ENCODE peak calls at places on chromosomes 11 and 22, in six cellular contexts. One of them, this sample, is unnamed.

GRCh38 chr22:31291403-31291715 is 929 bp downstream of the PIK3IP1 start:
- DNase-seq in RWPE2: no peak
- DNase-seq in AG10803: no peak
- DNase-seq in A549: no peak
- DNase-seq in IMR-90: no peak
- DNase-seq in cardiac muscle cell: no peak
- DNase-seq in this sample: no peak

GRCh38 chr11:82939456-82939855 is 37.9 kb downstream of the DDIAS start:
- DNase-seq in IMR-90: no peak
- DNase-seq in A549: no peak
- DNase-seq in RWPE2: no peak
- DNase-seq in AG10803: no peak
- DNase-seq in cardiac muscle cell: no peak
- DNase-seq in this sample: no peak

GRCh38 chr22:45657701-45658100 is 13.9 kb upstream of the ATXN10 start:
- DNase-seq in RWPE2: no peak
- DNase-seq in A549: no peak
- DNase-seq in IMR-90: no peak
- DNase-seq in AG10803: no peak
- DNase-seq in cardiac muscle cell: no peak
- DNase-seq in this sample: no peak

GRCh38 chr22:17109113-17109865 is 11.9 kb downstream of the TMEM121B start:
- DNase-seq in IMR-90: no peak
- DNase-seq in AG10803: no peak
- DNase-seq in cardiac muscle cell: no peak
- DNase-seq in RWPE2: no peak
- DNase-seq in A549: no peak
- DNase-seq in this sample: no peak

GRCh38 chr22:40525250-40525884 is 111.2 kb downstream of the MRTFA start:
- DNase-seq in AG10803: peak; percentile 40
- DNase-seq in IMR-90: peak; percentile 46
- DNase-seq in RWPE2: no peak
- DNase-seq in A549: peak; percentile 65
- DNase-seq in cardiac muscle cell: peak; percentile 74
- DNase-seq in this sample: no peak

GRCh38 chr11:31366795-31367194 is 2.7 kb downstream of the DCDC1 start:
- DNase-seq in RWPE2: no peak
- DNase-seq in cardiac muscle cell: no peak
- DNase-seq in A549: no peak
- DNase-seq in IMR-90: no peak
- DNase-seq in AG10803: no peak
- DNase-seq in this sample: no peak

GRCh38 chr11:122167100-122167499 is 51.1 kb upstream of the BLID start:
- DNase-seq in A549: no peak
- DNase-seq in IMR-90: peak; percentile 85
- DNase-seq in cardiac muscle cell: peak; percentile 86
- DNase-seq in RWPE2: no peak
- DNase-seq in AG10803: peak; percentile 92
- DNase-seq in this sample: peak; percentile 47

GRCh38 chr11:46102843-46103242 is 18.4 kb downstream of the PHF21A start:
- DNase-seq in IMR-90: no peak
- DNase-seq in AG10803: no peak
- DNase-seq in A549: no peak
- DNase-seq in cardiac muscle cell: no peak
- DNase-seq in RWPE2: no peak
- DNase-seq in this sample: no peak

GRCh38 chr11:62770778-62771143 is 435 bp upstream of the TAF6L start:
- DNase-seq in cardiac muscle cell: no peak
- DNase-seq in IMR-90: no peak
- DNase-seq in AG10803: peak; percentile 16
- DNase-seq in RWPE2: no peak
- DNase-seq in A549: no peak
- DNase-seq in this sample: no peak

GRCh38 chr11:32213223-32213622 is 122.3 kb downstream of the RCN1 start:
- DNase-seq in IMR-90: peak; percentile 74
- DNase-seq in AG10803: peak; percentile 73
- DNase-seq in A549: peak; percentile 41
- DNase-seq in cardiac muscle cell: peak; percentile 76
- DNase-seq in RWPE2: no peak
- DNase-seq in this sample: peak; percentile 61

GRCh38 chr11:103985041-103985440 is 51.4 kb upstream of the DDI1 start:
- DNase-seq in A549: no peak
- DNase-seq in AG10803: no peak
- DNase-seq in cardiac muscle cell: no peak
- DNase-seq in IMR-90: no peak
- DNase-seq in RWPE2: no peak
- DNase-seq in this sample: no peak

GRCh38 chr11:3001496-3001895 is 9.4 kb upstream of the NAP1L4 start:
- DNase-seq in AG10803: no peak
- DNase-seq in IMR-90: no peak
- DNase-seq in cardiac muscle cell: no peak
- DNase-seq in RWPE2: no peak
- DNase-seq in A549: no peak
- DNase-seq in this sample: no peak

GRCh38 chr11:126647735-126648134 is 292.2 kb downstream of the ST3GAL4 start:
- DNase-seq in cardiac muscle cell: peak; percentile 49
- DNase-seq in IMR-90: peak; percentile 87
- DNase-seq in A549: peak; percentile 62
- DNase-seq in AG10803: peak; percentile 83
- DNase-seq in RWPE2: no peak
- DNase-seq in this sample: peak; percentile 44

GRCh38 chr22:20237480-20238440 is 30.4 kb downstream of the RTN4R start:
- DNase-seq in IMR-90: no peak
- DNase-seq in A549: no peak
- DNase-seq in AG10803: no peak
- DNase-seq in RWPE2: no peak
- DNase-seq in cardiac muscle cell: no peak
- DNase-seq in this sample: no peak

GRCh38 chr11:94034207-94034606 is 13.1 kb downstream of the HEPHL1 start:
- DNase-seq in IMR-90: no peak
- DNase-seq in A549: no peak
- DNase-seq in RWPE2: no peak
- DNase-seq in cardiac muscle cell: no peak
- DNase-seq in AG10803: no peak
- DNase-seq in this sample: no peak

GRCh38 chr22:39125622-39126021 is 26.9 kb downstream of the CBX7 start:
- DNase-seq in A549: no peak
- DNase-seq in RWPE2: no peak
- DNase-seq in IMR-90: no peak
- DNase-seq in AG10803: no peak
- DNase-seq in cardiac muscle cell: no peak
- DNase-seq in this sample: no peak

GRCh38 chr11:75773595-75774353 is 5.2 kb downstream of the DGAT2 start:
- DNase-seq in AG10803: no peak
- DNase-seq in cardiac muscle cell: no peak
- DNase-seq in A549: no peak
- DNase-seq in IMR-90: no peak
- DNase-seq in RWPE2: peak; percentile 8
- DNase-seq in this sample: no peak
- TF ChIP-seq CTCF in AG10803: no peak
- TF ChIP-seq CTCF in cardiac muscle cell: no peak
- TF ChIP-seq CTCF in A549: no peak
- TF ChIP-seq CTCF in IMR-90: no peak
- TF ChIP-seq CTCF in RWPE2: no peak
- TF ChIP-seq CTCF in this sample: no peak

GRCh38 chr11:76785513-76785912 is 2.4 kb downstream of the TSKU start:
- DNase-seq in AG10803: no peak
- DNase-seq in IMR-90: no peak
- DNase-seq in RWPE2: no peak
- DNase-seq in A549: peak; percentile 56
- DNase-seq in cardiac muscle cell: no peak
- DNase-seq in this sample: no peak
- H3K4me3 ChIP-seq in AG10803: no peak overlapping the region
- H3K4me3 ChIP-seq in IMR-90: no peak overlapping the region
- H3K4me3 ChIP-seq in RWPE2: no peak overlapping the region
- H3K4me3 ChIP-seq in A549: peak overlapping the region; percentile 71
- H3K4me3 ChIP-seq in cardiac muscle cell: no peak overlapping the region
- H3K4me3 ChIP-seq in this sample: peak overlapping the region; percentile 98

GRCh38 chr11:112797653-112798293 is 163.4 kb upstream of the NCAM1 start:
- DNase-seq in cardiac muscle cell: peak; percentile 69
- DNase-seq in AG10803: peak; percentile 20
- DNase-seq in IMR-90: no peak
- DNase-seq in RWPE2: no peak
- DNase-seq in A549: peak; percentile 12
- DNase-seq in this sample: no peak
- TF ChIP-seq CTCF in cardiac muscle cell: peak; percentile 78
- TF ChIP-seq CTCF in AG10803: peak; percentile 50
- TF ChIP-seq CTCF in IMR-90: peak; percentile 4
- TF ChIP-seq CTCF in RWPE2: peak; percentile 15
- TF ChIP-seq CTCF in A549: no peak
- TF ChIP-seq CTCF in this sample: no peak

GRCh38 chr11:63889344-63889743 is 27.6 kb downstream of the RCOR2 start:
- DNase-seq in IMR-90: no peak
- DNase-seq in AG10803: no peak
- DNase-seq in cardiac muscle cell: no peak
- DNase-seq in A549: no peak
- DNase-seq in RWPE2: no peak
- DNase-seq in this sample: no peak
- H3K4me3 ChIP-seq in IMR-90: no peak overlapping the region
- H3K4me3 ChIP-seq in AG10803: no peak overlapping the region
- H3K4me3 ChIP-seq in cardiac muscle cell: no peak overlapping the region
- H3K4me3 ChIP-seq in A549: no peak overlapping the region
- H3K4me3 ChIP-seq in RWPE2: peak overlapping the region; percentile 31
- H3K4me3 ChIP-seq in this sample: no peak overlapping the region

DNA sequence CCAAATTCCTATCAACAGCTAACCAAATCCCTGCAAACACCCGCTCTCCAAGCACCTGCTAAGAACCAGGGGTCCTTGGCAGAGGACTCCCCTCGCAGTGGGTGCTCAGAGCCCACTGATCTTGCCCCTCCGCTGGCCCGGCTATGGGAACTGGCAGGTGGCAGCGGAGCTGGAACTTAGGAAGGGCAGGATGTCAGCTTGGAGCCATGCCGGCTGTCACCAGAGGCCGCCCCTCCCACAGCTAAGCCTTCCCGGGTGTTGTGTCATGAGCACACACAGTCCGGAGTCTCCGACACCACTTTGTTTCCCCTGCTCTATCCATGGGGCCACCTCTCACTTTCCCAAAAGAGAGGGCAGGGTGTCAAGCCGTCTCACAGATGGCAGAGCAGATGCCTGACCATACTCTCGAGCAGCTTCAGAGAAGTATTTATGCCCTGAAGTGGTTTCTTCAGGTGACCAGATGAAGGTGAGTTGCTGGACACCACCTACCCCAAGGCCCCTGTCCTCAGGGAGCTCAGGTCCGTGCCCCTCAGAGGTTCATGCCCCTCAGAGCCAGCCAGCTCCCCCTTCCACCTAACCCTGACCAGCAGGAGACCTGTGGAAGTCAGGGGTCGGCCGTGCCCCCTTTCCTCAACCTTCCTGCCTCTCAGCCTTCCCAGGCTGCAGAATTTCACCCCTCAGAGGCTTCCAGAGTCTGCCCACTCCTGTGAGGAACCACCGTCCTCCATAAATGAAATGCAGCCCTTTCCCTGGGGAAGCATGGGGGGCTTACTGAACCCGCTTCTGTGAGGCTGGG is 545.7 kb upstream of the B3GAT1 start:
- DNase-seq in AG10803: no peak
- DNase-seq in cardiac muscle cell: no peak
- DNase-seq in A549: no peak
- DNase-seq in IMR-90: no peak
- DNase-seq in RWPE2: no peak
- DNase-seq in this sample: no peak
- TF ChIP-seq CTCF in AG10803: no peak
- TF ChIP-seq CTCF in cardiac muscle cell: no peak
- TF ChIP-seq CTCF in A549: no peak
- TF ChIP-seq CTCF in IMR-90: no peak
- TF ChIP-seq CTCF in RWPE2: no peak
- TF ChIP-seq CTCF in this sample: no peak

DNA sequence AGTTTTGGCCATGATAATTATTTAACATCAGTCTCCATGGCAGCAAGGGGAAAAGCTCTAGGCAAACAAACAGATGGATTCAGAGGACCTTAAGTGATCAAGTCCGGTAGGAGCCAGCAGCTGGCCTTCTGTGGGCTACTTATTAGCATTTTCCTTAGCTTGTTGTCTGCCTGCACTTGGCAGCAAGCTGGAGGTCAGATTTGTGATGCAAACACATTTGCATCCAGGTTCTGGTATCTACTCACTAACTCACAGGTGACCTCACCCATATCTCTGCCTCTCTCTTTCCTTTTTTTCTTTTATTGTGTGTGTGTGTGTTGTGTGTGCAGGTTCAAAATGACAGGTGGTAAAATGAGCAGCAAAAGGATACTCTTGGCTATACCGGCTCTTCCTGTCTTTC is 32.3 kb downstream of the ARHGAP42 start:
- DNase-seq in cardiac muscle cell: peak; percentile 53
- DNase-seq in IMR-90: peak; percentile 42
- DNase-seq in AG10803: peak; percentile 41
- DNase-seq in RWPE2: no peak
- DNase-seq in A549: peak; percentile 49
- DNase-seq in this sample: no peak
- H3K4me3 ChIP-seq in cardiac muscle cell: no peak overlapping the region
- H3K4me3 ChIP-seq in IMR-90: no peak overlapping the region
- H3K4me3 ChIP-seq in AG10803: no peak overlapping the region
- H3K4me3 ChIP-seq in RWPE2: no peak overlapping the region
- H3K4me3 ChIP-seq in A549: peak overlapping the region; percentile 18
- H3K4me3 ChIP-seq in this sample: no peak overlapping the region

DNA sequence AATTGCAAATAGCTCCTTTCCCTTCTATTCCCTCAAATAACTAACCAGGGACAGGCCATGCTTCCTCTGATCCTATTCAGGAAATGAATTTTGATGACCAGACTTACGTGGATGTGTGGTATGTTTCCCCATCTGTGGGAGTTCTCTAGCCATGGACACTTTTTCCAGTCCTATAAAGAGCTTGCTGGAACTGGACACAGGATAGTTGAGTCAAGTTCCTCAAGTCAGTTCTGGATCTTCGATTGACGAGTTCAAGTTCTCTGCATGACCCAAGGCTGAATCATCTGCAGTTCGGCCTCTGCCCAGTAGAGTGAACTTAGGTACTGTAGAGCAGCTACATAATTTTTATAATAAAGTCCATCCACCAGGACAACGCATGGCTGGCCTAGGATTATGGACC is 52.7 kb upstream of the CCND1 start:
- DNase-seq in IMR-90: peak; percentile 87
- DNase-seq in cardiac muscle cell: peak; percentile 51
- DNase-seq in RWPE2: no peak
- DNase-seq in AG10803: peak; percentile 88
- DNase-seq in A549: peak; percentile 66
- DNase-seq in this sample: peak; percentile 55
- TF ChIP-seq CTCF in IMR-90: peak; percentile 38
- TF ChIP-seq CTCF in cardiac muscle cell: peak; percentile 36
- TF ChIP-seq CTCF in RWPE2: peak; percentile 43
- TF ChIP-seq CTCF in AG10803: peak; percentile 58
- TF ChIP-seq CTCF in A549: no peak
- TF ChIP-seq CTCF in this sample: peak; percentile 20

GRCh38 chr11:77126861-77127673 is 979 bp upstream of the MYO7A start:
- DNase-seq in RWPE2: no peak
- DNase-seq in A549: peak; percentile 36
- DNase-seq in AG10803: no peak
- DNase-seq in cardiac muscle cell: peak; percentile 57
- DNase-seq in IMR-90: peak; percentile 39
- DNase-seq in this sample: no peak
- H3K4me3 ChIP-seq in RWPE2: peak overlapping the region; percentile 24
- H3K4me3 ChIP-seq in A549: peak overlapping the region; percentile 37
- H3K4me3 ChIP-seq in AG10803: peak overlapping the region; percentile 59
- H3K4me3 ChIP-seq in cardiac muscle cell: peak overlapping the region; percentile 29
- H3K4me3 ChIP-seq in IMR-90: peak overlapping the region; percentile 33
- H3K4me3 ChIP-seq in this sample: peak overlapping the region; percentile 60

This sample was measured in AG04449.